ENCODE peak calls at places on chromosomes 5 and 9, in six cellular contexts. W is DMS 273 treated with DMSO at 0.1 percent for 48 hours, U is NCI-H345, R is NCI-H2081, Z is osteocyte, M is T follicular helper cell. A is an unnamed sample.

GRCh38 chr5:148623741-148624140 is 30.6 kb downstream of the HTR4 start:
- DNase-seq in U (no peak), W (no peak), Z (no peak), R (no peak), M (no peak), A (no peak)

GRCh38 chr9:98118640-98119601 is at the start of gene TRIM14:
- DNase-seq in Z (no peak), W (no peak), U (peak), R (peak), M (peak), A (no peak)

GRCh38 chr5:108686676-108687075 is 61.0 kb upstream of the FER start:
- DNase-seq in R (no peak), M (no peak), U (no peak), W (no peak), Z (no peak), A (no peak)

GRCh38 chr9:98295824-98296223 is 40.4 kb upstream of the TBC1D2 start:
- DNase-seq in Z (no peak), U (no peak), R (no peak), W (no peak), M (no peak), A (no peak)

GRCh38 chr5:94745786-94746730 is 127.6 kb downstream of the SLF1 start:
- DNase-seq in U (no peak), Z (no peak), M (no peak), R (no peak), W (no peak), A (no peak)

GRCh38 chr5:55333017-55333416 is 25.2 kb downstream of the MTREX start:
- DNase-seq in R (no peak), W (no peak), M (no peak), U (no peak), Z (no peak), A (no peak)

GRCh38 chr9:13568446-13568845 is 289.0 kb upstream of the MPDZ start:
- DNase-seq in U (peak), R (peak), M (no peak), W (no peak), Z (no peak), A (no peak)

GRCh38 chr5:79840085-79840990 is 150.7 kb downstream of the CMYA5 start:
- DNase-seq in W (no peak), R (no peak), Z (peak), U (no peak), M (no peak), A (peak)

GRCh38 chr5:44390332-44390731 is 1.1 kb upstream of the FGF10 start:
- DNase-seq in U (no peak), M (no peak), W (no peak), R (no peak), Z (no peak), A (no peak)

GRCh38 chr5:86175224-86175623 is 442.5 kb upstream of the COX7C start:
- DNase-seq in R (no peak), Z (no peak), M (no peak), U (no peak), W (no peak), A (no peak)

GRCh38 chr9:72300884-72301283 is 64.1 kb downstream of the ZFAND5 start:
- DNase-seq in R (no peak), Z (no peak), M (no peak), W (no peak), U (no peak), A (no peak)

GRCh38 chr5:12110629-12111028 is 206.4 kb upstream of the CTNND2 start:
- DNase-seq in W (no peak), M (no peak), R (no peak), Z (no peak), U (no peak), A (no peak)

GRCh38 chr9:119768266-119768665 is 399.0 kb upstream of the BRINP1 start:
- DNase-seq in W (peak), U (peak), R (no peak), Z (no peak), M (no peak), A (no peak)

GRCh38 chr5:9617191-9617590 is 13.0 kb downstream of the TAS2R1 start:
- DNase-seq in W (no peak), R (no peak), U (no peak), Z (no peak), M (no peak), A (no peak)

GRCh38 chr9:134418986-134419683 is 92.9 kb downstream of the RXRA start:
- DNase-seq in R (no peak), M (no peak), W (peak), Z (no peak), U (no peak), A (no peak)

GRCh38 chr9:135839516-135839915 is 67.8 kb downstream of the CAMSAP1 start:
- DNase-seq in Z (no peak), R (no peak), W (no peak), M (no peak), U (no peak), A (no peak)

GRCh38 chr5:44454002-44454401 is 64.8 kb upstream of the FGF10 start:
- DNase-seq in Z (no peak), W (no peak), U (no peak), R (no peak), M (no peak), A (no peak)

GRCh38 chr5:15539951-15540350 is 40.0 kb downstream of the FBXL7 start:
- DNase-seq in U (no peak), R (no peak), Z (no peak), M (no peak), W (no peak), A (no peak)

GRCh38 chr9:37415011-37415719 is 7.3 kb upstream of the GRHPR start:
- DNase-seq in W (peak), M (peak), Z (peak), R (peak), U (peak), A (peak)

GRCh38 chr5:73295447-73295846 is 122.5 kb downstream of the TMEM174 start:
- DNase-seq in M (no peak), R (no peak), W (peak), Z (no peak), U (peak), A (no peak)

GRCh38 chr9:92328225-92328624 is 2.5 kb downstream of the CENPP start:
- DNase-seq in M (no peak), Z (no peak), U (no peak), W (peak), R (peak), A (no peak)

A was measured in type B pancreatic cell.